ENCODE peak calls at places on chromosomes 4 and X, in ten cellular contexts. C is left ventricle myocardium inferior; L is activated CD4-positive, alpha-beta T cell treated with anti-CD3 and anti-CD28 coated beads, Interleukin-2, amount 50 U/mL, for 24 hours; P is stimulated activated CD8-positive, alpha-beta memory T cell treated with anti-CD3 and anti-CD28 coated beads, Interleukin-7, amount 100 ng/mL, for 1 hour; U is RWPE1; T is SK-N-DZ; B is effector memory CD8-positive, alpha-beta T cell; M is activated CD8-positive, alpha-beta memory T cell treated with anti-CD3 and anti-CD28 coated beads for 1 hour; K is dorsolateral prefrontal cortex; G is kidney tubule cell. W is an unnamed sample.

GRCh38 chr4:173014113-173014558 is 154.5 kb upstream of the GALNT7 start:
- DNase-seq in C (peak; percentile 23), L (no peak), P (no peak), U (peak; percentile 39), T (peak; percentile 53), B (no peak), M (no peak), K (no peak), G (peak; percentile 82), W (peak; percentile 42)

GRCh38 chr4:95761441-95761840 is 78.5 kb upstream of the PDHA2 start:
- DNase-seq in C (no peak), L (no peak), P (no peak), U (peak; percentile 77), T (no peak), B (no peak), M (no peak), K (no peak), G (peak; percentile 54), W (peak; percentile 94)

GRCh38 chr4:126560794-126561193 is 1072.0 kb upstream of the INTU start:
- DNase-seq in C (no peak), L (no peak), P (no peak), U (peak; percentile 3), T (no peak), B (no peak), M (no peak), K (no peak), G (no peak), W (no peak)

GRCh38 chrX:82320554-82320953 is 1118.7 kb downstream of the SH3BGRL start:
- DNase-seq in C (no peak), L (no peak), P (no peak), U (no peak), T (no peak), B (no peak), M (no peak), K (no peak), G (peak; percentile 29), W (no peak)

GRCh38 chr4:76017056-76017686 is 6.1 kb downstream of the CXCL10 start:
- DNase-seq in C (no peak), L (no peak), P (no peak), U (no peak), T (no peak), B (no peak), M (no peak), K (no peak), G (peak; percentile 43), W (no peak)

GRCh38 chr4:41957634-41958033 is 22.4 kb downstream of the TMEM33 start:
- DNase-seq in C (no peak), L (no peak), P (no peak), U (peak; percentile 9), T (peak; percentile 16), B (peak; percentile 6), M (no peak), K (no peak), G (peak; percentile 42), W (peak; percentile 38)

GRCh38 chr4:53557601-53558000 is 33.7 kb downstream of the LNX1 start:
- DNase-seq in C (no peak), L (no peak), P (no peak), U (no peak), T (no peak), B (no peak), M (no peak), K (no peak), G (no peak), W (no peak)

GRCh38 chr4:176563591-176563990 is 229.1 kb downstream of the VEGFC start:
- DNase-seq in C (no peak), L (no peak), P (no peak), U (no peak), T (no peak), B (no peak), M (no peak), K (no peak), G (no peak), W (peak; percentile 35)

GRCh38 chr4:12846368-12846767 is 637.8 kb downstream of the RAB28 start:
- DNase-seq in C (no peak), L (no peak), P (no peak), U (no peak), T (no peak), B (no peak), M (no peak), K (no peak), G (no peak), W (no peak)

GRCh38 chr4:185343726-185344581 is 51.8 kb downstream of the LRP2BP start:
- DNase-seq in C (no peak), L (no peak), P (no peak), U (no peak), T (peak; percentile 95), B (no peak), M (no peak), K (no peak), G (no peak), W (no peak)

GRCh38 chr4:28436191-28437080 is 1575.8 kb downstream of the STIM2 start:
- DNase-seq in C (no peak), L (no peak), P (no peak), U (peak; percentile 52), T (no peak), B (no peak), M (no peak), K (no peak), G (peak; percentile 77), W (no peak)

GRCh38 chr4:124530464-124531077 is 182.0 kb downstream of the ANKRD50 start:
- DNase-seq in C (no peak), L (no peak), P (no peak), U (no peak), T (no peak), B (no peak), M (no peak), K (no peak), G (no peak), W (peak; percentile 41)

GRCh38 chr4:152265149-152265621 is 270.7 kb downstream of the FBXW7 start:
- DNase-seq in C (no peak), L (no peak), P (no peak), U (peak; percentile 79), T (no peak), B (no peak), M (no peak), K (no peak), G (peak; percentile 79), W (peak; percentile 87)

GRCh38 chrX:101385026-101385684 is 836 bp downstream of the BTK start:
- DNase-seq in C (no peak), L (no peak), P (no peak), U (no peak), T (no peak), B (no peak), M (no peak), K (no peak), G (no peak), W (no peak)

GRCh38 chr4:139913398-139913990 is 240.5 kb downstream of the MAML3 start:
- DNase-seq in C (no peak), L (no peak), P (no peak), U (no peak), T (no peak), B (no peak), M (no peak), K (no peak), G (no peak), W (no peak)

GRCh38 chrX:18676050-18676449 is 4.1 kb upstream of the RS1 start:
- DNase-seq in C (no peak), L (no peak), P (no peak), U (no peak), T (no peak), B (no peak), M (no peak), K (no peak), G (no peak), W (no peak)

GRCh38 chr4:3688018-3688998 is 77.9 kb upstream of the ADRA2C start:
- DNase-seq in C (no peak), L (no peak), P (no peak), U (no peak), T (no peak), B (no peak), M (no peak), K (no peak), G (no peak), W (peak; percentile 43)

GRCh38 chr4:1959104-1959384 is 49.7 kb downstream of the NELFA start:
- DNase-seq in C (no peak), L (no peak), P (no peak), U (no peak), T (no peak), B (no peak), M (no peak), K (no peak), G (no peak), W (no peak)

GRCh38 chrX:41982966-41983365 is 59.6 kb upstream of the CASK start:
- DNase-seq in C (no peak), L (no peak), P (no peak), U (no peak), T (no peak), B (no peak), M (no peak), K (no peak), G (no peak), W (no peak)

GRCh38 chrX:139691843-139692505 is 16.0 kb downstream of the MCF2 start:
- DNase-seq in C (no peak), L (no peak), P (no peak), U (no peak), T (no peak), B (no peak), M (no peak), K (no peak), G (peak; percentile 9), W (no peak)

GRCh38 chr4:61431131-61431530 is 231.0 kb downstream of the ADGRL3 start:
- DNase-seq in C (no peak), L (no peak), P (no peak), U (no peak), T (no peak), B (no peak), M (no peak), K (no peak), G (no peak), W (no peak)

GRCh38 chr4:184232212-184232611 is 14.5 kb upstream of the ENPP6 start:
- DNase-seq in C (no peak), L (no peak), P (no peak), U (no peak), T (no peak), B (no peak), M (no peak), K (no peak), G (peak; percentile 31), W (no peak)

GRCh38 chr4:163395055-163395454 is 51.4 kb downstream of the NPY5R start:
- DNase-seq in C (no peak), L (no peak), P (no peak), U (no peak), T (no peak), B (no peak), M (no peak), K (no peak), G (no peak), W (no peak)

GRCh38 chr4:3475041-3475712 is 12.1 kb downstream of the DOK7 start:
- DNase-seq in C (no peak), L (no peak), P (no peak), U (no peak), T (no peak), B (no peak), M (no peak), K (no peak), G (no peak), W (no peak)

GRCh38 chr4:181646864-181647263 is 596.3 kb upstream of the TENM3 start:
- DNase-seq in C (no peak), L (no peak), P (no peak), U (peak; percentile 13), T (no peak), B (no peak), M (no peak), K (no peak), G (no peak), W (peak; percentile 27)

GRCh38 chr4:68954126-68954525 is 2.5 kb upstream of the UGT2A3 start:
- DNase-seq in C (no peak), L (no peak), P (no peak), U (no peak), T (no peak), B (no peak), M (no peak), K (no peak), G (no peak), W (no peak)

GRCh38 chr4:98094118-98094517 is 49.2 kb downstream of the STPG2 start:
- DNase-seq in C (no peak), L (no peak), P (no peak), U (no peak), T (no peak), B (no peak), M (no peak), K (no peak), G (peak; percentile 70), W (peak; percentile 20)